ENCODE peak calls at places on chromosomes 13 and 19, in four cellular contexts. T, Y, G and K are unnamed samples.
A peak's percentile ranks its signal among the peaks of the same experiment; 100 is the strongest.

GRCh38 chr19:8517551-8518442 is 3.8 kb upstream of the ZNF414 start:
- DNase-seq in Y (no peak), G (no peak), T (no peak), K (no peak)

GRCh38 chr13:32001392-32001768 is 30.2 kb upstream of the FRY start:
- DNase-seq in G (peak; percentile 51), Y (no peak), T (peak; percentile 35), K (no peak)

GRCh38 chr13:69956343-69956742 is 151.3 kb upstream of the ATXN8OS start:
- DNase-seq in T (no peak), Y (no peak), G (no peak), K (no peak)

GRCh38 chr13:102122147-102122546 is 279.7 kb downstream of the FGF14 start:
- DNase-seq in Y (no peak), T (no peak), G (no peak), K (no peak)

GRCh38 chr13:44516771-44517170 is 59.4 kb downstream of the TSC22D1 start:
- DNase-seq in T (no peak), G (no peak), Y (no peak), K (no peak)

GRCh38 chr13:79289557-79289956 is 116.5 kb downstream of the RBM26 start:
- DNase-seq in G (no peak), Y (no peak), T (no peak), K (no peak)

GRCh38 chr13:25171170-25171516 is 945 bp downstream of the AMER2 start:
- DNase-seq in Y (no peak), G (no peak), T (no peak), K (no peak)

GRCh38 chr19:28213476-28214082 is 999.4 kb downstream of the UQCRFS1 start:
- DNase-seq in G (no peak), T (no peak), Y (no peak), K (no peak)

GRCh38 chr19:35029737-35030256 is 473 bp upstream of the SCN1B start:
- DNase-seq in G (no peak), T (no peak), Y (no peak), K (no peak)

GRCh38 chr13:29713841-29714240 is 118.4 kb upstream of the SLC7A1 start:
- DNase-seq in G (no peak), T (peak; percentile 14), Y (no peak), K (no peak)

GRCh38 chr19:38274734-38275133 is 10.4 kb downstream of the SPINT2 start:
- DNase-seq in T (no peak), G (peak; percentile 33), Y (no peak), K (no peak)

GRCh38 chr19:2266183-2266993 is 10.2 kb upstream of the JSRP1 start:
- DNase-seq in T (peak; percentile 74), G (peak; percentile 89), Y (peak; percentile 96), K (no peak)

GRCh38 chr19:19627716-19628498 is at the start of gene LPAR2:
- DNase-seq in Y (no peak), T (no peak), G (no peak), K (no peak)

GRCh38 chr13:97067342-97067895 is 73.1 kb upstream of the OXGR1 start:
- DNase-seq in Y (no peak), G (no peak), T (peak; percentile 9), K (no peak)

DNA sequence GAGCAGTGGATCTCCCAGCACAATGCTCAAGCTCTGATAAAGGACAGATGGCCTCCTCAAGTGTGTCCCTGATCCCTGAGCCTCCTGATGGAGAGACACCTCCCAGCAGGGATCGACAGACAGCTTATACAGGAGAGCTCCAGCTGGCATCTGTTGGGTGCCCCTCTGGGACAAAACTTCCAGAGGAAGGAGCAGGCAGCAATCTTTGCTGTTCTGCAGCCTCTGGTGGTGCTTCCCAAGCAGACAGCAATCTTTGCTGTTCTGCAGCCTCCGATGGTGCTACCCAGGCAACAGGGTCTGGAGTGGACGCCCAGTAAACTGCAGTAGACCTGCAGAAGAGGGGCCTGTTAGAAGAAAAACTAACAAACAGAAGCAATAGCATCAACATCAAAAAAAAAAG is 349.3 kb upstream of the SPRY2 start:
- DNase-seq in Y (no peak), G (no peak), T (no peak), K (no peak)
- H3K27ac ChIP-seq in Y (no peak overlapping the region), G (no peak overlapping the region), T (no peak overlapping the region), K (no peak overlapping the region)

GRCh38 chr19:3298853-3299449 is 67.4 kb upstream of the NFIC start:
- DNase-seq in T (no peak), G (no peak), Y (no peak), K (no peak)
- H3K27ac ChIP-seq in T (no peak overlapping the region), G (no peak overlapping the region), Y (no peak overlapping the region), K (no peak overlapping the region)

DNA sequence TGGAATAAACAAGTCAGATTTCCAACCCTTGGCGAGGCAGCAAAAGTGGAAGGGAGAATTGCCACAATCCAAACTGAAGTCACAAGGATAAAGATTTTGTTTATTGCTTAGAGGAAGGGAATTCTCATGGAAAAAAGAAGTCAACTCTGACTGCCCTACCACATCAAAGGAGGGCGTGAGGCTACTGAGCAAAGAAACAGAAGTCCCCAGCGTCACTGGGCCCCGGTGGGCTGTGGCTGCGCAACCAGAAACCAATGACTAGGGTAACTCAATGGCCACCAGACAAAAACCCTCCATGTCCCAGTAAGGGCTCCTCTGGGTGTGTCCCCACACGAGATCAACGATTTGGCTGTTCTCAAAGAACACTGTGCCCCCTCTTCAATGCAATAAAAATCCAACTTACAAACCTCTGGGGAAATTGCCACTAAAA is 80.7 kb downstream of the STK24 start:
- DNase-seq in G (no peak), T (no peak), Y (no peak), K (no peak)
- H3K27ac ChIP-seq in G (peak overlapping the region; percentile 75), T (no peak overlapping the region), Y (no peak overlapping the region), K (peak overlapping the region; percentile 24)

DNA sequence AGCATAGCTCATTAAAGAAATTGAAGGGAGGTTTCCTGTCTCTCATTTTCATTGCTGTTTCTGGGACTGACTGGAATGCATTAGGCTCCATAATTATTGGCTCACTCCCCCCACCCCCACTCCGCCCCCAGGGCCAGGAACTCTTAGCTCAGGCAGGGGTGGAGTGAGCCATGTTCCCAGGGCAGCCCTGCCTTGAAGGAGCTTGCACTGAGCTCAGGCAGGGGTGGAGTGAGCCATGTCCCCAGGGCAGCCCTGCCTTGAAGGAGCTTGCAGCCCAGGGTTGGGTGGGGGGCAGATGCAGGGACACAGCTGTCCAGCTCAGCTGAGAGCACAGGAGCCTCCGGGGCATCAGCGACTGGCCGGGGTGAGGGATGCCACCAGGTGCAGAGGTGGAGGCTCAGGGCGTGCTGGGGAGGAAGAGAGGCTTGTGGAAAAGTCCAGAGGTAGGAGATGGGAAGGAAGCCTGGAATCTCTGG is 39.1 kb upstream of the TFDP1 start:
- DNase-seq in Y (no peak), T (peak; percentile 22), G (peak; percentile 24), K (no peak)
- H3K27ac ChIP-seq in Y (no peak overlapping the region), T (no peak overlapping the region), G (peak overlapping the region; percentile 76), K (no peak overlapping the region)

GRCh38 chr19:18384775-18385174 is 1.2 kb upstream of the GDF15 start:
- DNase-seq in G (no peak), T (no peak), Y (no peak), K (no peak)
- H3K27ac ChIP-seq in G (no peak overlapping the region), T (no peak overlapping the region), Y (no peak overlapping the region), K (peak overlapping the region; percentile 85)

DNA sequence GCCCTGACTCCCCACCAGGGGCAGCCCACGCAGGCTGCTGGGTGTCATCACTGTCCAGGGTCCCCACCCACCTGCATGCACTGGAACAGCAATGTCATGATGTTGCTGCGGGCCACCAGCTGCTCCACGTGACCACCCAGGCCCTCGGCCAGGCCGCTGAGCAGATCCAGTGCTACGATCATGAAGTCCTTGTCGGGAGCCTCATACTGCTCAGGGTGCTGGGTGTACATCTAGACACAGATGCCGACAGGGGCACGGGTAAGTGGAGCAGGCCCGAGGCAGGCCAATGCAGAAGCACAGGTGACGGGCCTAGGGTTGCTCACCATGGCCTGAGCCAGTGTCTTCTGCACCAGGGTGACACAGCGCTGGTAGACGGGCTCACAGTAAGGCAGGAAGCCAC is 8.7 kb upstream of the FBXW9 start:
- DNase-seq in G (no peak), Y (no peak), T (no peak), K (no peak)
- H3K27ac ChIP-seq in G (no peak overlapping the region), Y (no peak overlapping the region), T (no peak overlapping the region), K (no peak overlapping the region)